ENCODE peak calls at places on chromosomes 4 and X, in nine cellular contexts. K is dermis blood vessel endothelial cell; C is germinal center; R is ascending aorta; J is NCI-H526 treated with DMSO at 0.1 percent for 48 hours; F is central memory CD8-positive, alpha-beta T cell; E is spleen; T is NCI-H1092; Z is stimulated activated CD4-positive, alpha-beta T cell treated with anti-CD3 and anti-CD28 coated beads, Interleukin-15, amount 100 ng/mL, for 1 hour. G is an unnamed sample.

GRCh38 chr4:16207409-16207808 is 18.9 kb downstream of the TAPT1 start:
- DNase-seq in K (no peak), C (no peak), R (no peak), J (no peak), F (no peak), E (no peak), T (no peak), Z (no peak), G (no peak)

GRCh38 chr4:128583753-128584712 is 225.5 kb upstream of the JADE1 start:
- DNase-seq in K (no peak), C (no peak), R (no peak), J (no peak), F (no peak), E (no peak), T (peak), Z (no peak), G (no peak)

GRCh38 chrX:129115104-129115503 is 408.2 kb downstream of the SMARCA1 start:
- DNase-seq in K (peak), C (peak), R (no peak), J (no peak), F (no peak), E (no peak), T (peak), Z (no peak), G (peak)

GRCh38 chr4:41120297-41121217 is 93.8 kb downstream of the APBB2 start:
- DNase-seq in K (no peak), C (no peak), R (peak), J (no peak), F (no peak), E (no peak), T (no peak), Z (no peak), G (no peak)

GRCh38 chr4:89952458-89952857 is 57.8 kb downstream of the MMRN1 start:
- DNase-seq in K (no peak), C (no peak), R (no peak), J (no peak), F (no peak), E (no peak), T (no peak), Z (no peak), G (no peak)

GRCh38 chrX:139077303-139078131 is 366.0 kb upstream of the FGF13 start:
- DNase-seq in K (no peak), C (no peak), R (no peak), J (no peak), F (no peak), E (no peak), T (no peak), Z (no peak), G (no peak)

GRCh38 chr4:128310266-128310697 is 22.7 kb upstream of the PGRMC2 start:
- DNase-seq in K (peak), C (no peak), R (no peak), J (peak), F (no peak), E (no peak), T (peak), Z (no peak), G (no peak)

GRCh38 chrX:139932901-139933796 is at the start of gene ATP11C:
- DNase-seq in K (peak), C (peak), R (peak), J (peak), F (peak), E (peak), T (peak), Z (peak), G (no peak)

GRCh38 chr4:125582302-125582701 is 267.5 kb downstream of the FAT4 start:
- DNase-seq in K (peak), C (no peak), R (no peak), J (no peak), F (no peak), E (no peak), T (no peak), Z (no peak), G (no peak)

GRCh38 chr4:100190643-100191600 is 654 bp upstream of the DDIT4L start:
- DNase-seq in K (peak), C (no peak), R (no peak), J (no peak), F (no peak), E (no peak), T (peak), Z (no peak), G (no peak)

GRCh38 chr4:134408897-134409296 is 207.3 kb upstream of the PABPC4L start:
- DNase-seq in K (no peak), C (no peak), R (no peak), J (no peak), F (no peak), E (no peak), T (no peak), Z (no peak), G (no peak)

GRCh38 chrX:103276581-103277002 is at the start of gene TCEAL5:
- DNase-seq in K (no peak), C (no peak), R (no peak), J (peak), F (no peak), E (peak), T (no peak), Z (no peak), G (peak)

GRCh38 chr4:98516441-98517323 is 141.7 kb downstream of the TSPAN5 start:
- DNase-seq in K (no peak), C (no peak), R (no peak), J (peak), F (no peak), E (no peak), T (no peak), Z (no peak), G (no peak)

GRCh38 chr4:9691221-9692065 is 90.0 kb upstream of the DRD5 start:
- DNase-seq in K (peak), C (peak), R (peak), J (peak), F (peak), E (peak), T (peak), Z (peak), G (peak)

GRCh38 chrX:34884693-34885277 is 57.8 kb upstream of the FAM47B start:
- DNase-seq in K (peak), C (no peak), R (no peak), J (no peak), F (no peak), E (no peak), T (no peak), Z (no peak), G (no peak)

GRCh38 chrX:116499780-116500179 is 37.0 kb upstream of the CT83 start:
- DNase-seq in K (no peak), C (no peak), R (no peak), J (no peak), F (no peak), E (no peak), T (no peak), Z (no peak), G (no peak)

GRCh38 chrX:47196098-47196497 is 2.5 kb downstream of the UBA1 start:
- DNase-seq in K (no peak), C (no peak), R (no peak), J (no peak), F (no peak), E (no peak), T (no peak), Z (no peak), G (no peak)

GRCh38 chr4:138851626-138852443 is 163.7 kb upstream of the NOCT start:
- DNase-seq in K (no peak), C (no peak), R (no peak), J (no peak), F (no peak), E (no peak), T (peak), Z (no peak), G (peak)

GRCh38 chr4:156803056-156803455 is 168.5 kb downstream of the PDGFC start:
- DNase-seq in K (no peak), C (no peak), R (no peak), J (no peak), F (no peak), E (no peak), T (no peak), Z (no peak), G (no peak)

G was measured in COR-L47.